ENCODE peak calls at places on chromosome 16, in eight cellular contexts. One of them, this sample, is unnamed. For H3K4me1 and H3K36me3, the result is how much of the 10 kb centered on the place peaks cover.

GRCh38 chr16:55471448-55472097 is 7.4 kb upstream of the MMP2 start:
- DNase-seq in tibial artery: peak
- DNase-seq in uterus: no peak
- DNase-seq in cardiac muscle cell: peak
- DNase-seq in psoas muscle: no peak
- DNase-seq in ascending aorta: peak
- DNase-seq in colonic mucosa: no peak
- DNase-seq in effector memory CD4-positive, alpha-beta T cell: no peak
- DNase-seq in this sample: no peak

GRCh38 chr16:66493490-66494401 is 56.2 kb downstream of the TK2 start:
- DNase-seq in tibial artery: peak
- DNase-seq in uterus: no peak
- DNase-seq in cardiac muscle cell: no peak
- DNase-seq in psoas muscle: no peak
- DNase-seq in ascending aorta: peak
- DNase-seq in colonic mucosa: no peak
- DNase-seq in effector memory CD4-positive, alpha-beta T cell: no peak
- DNase-seq in this sample: no peak

GRCh38 chr16:53132406-53132805 is 77.6 kb downstream of the CHD9 start:
- DNase-seq in tibial artery: no peak
- DNase-seq in uterus: no peak
- DNase-seq in cardiac muscle cell: peak
- DNase-seq in psoas muscle: no peak
- DNase-seq in ascending aorta: no peak
- DNase-seq in colonic mucosa: no peak
- DNase-seq in effector memory CD4-positive, alpha-beta T cell: no peak
- DNase-seq in this sample: no peak

GRCh38 chr16:4450921-4451619 is 23.4 kb downstream of the NMRAL1 start:
- DNase-seq in tibial artery: no peak
- DNase-seq in uterus: no peak
- DNase-seq in cardiac muscle cell: no peak
- DNase-seq in psoas muscle: no peak
- DNase-seq in ascending aorta: no peak
- DNase-seq in colonic mucosa: no peak
- DNase-seq in effector memory CD4-positive, alpha-beta T cell: no peak
- DNase-seq in this sample: no peak

GRCh38 chr16:48903054-48903453 is 293.1 kb upstream of the N4BP1 start:
- DNase-seq in tibial artery: no peak
- DNase-seq in uterus: no peak
- DNase-seq in cardiac muscle cell: no peak
- DNase-seq in psoas muscle: no peak
- DNase-seq in ascending aorta: no peak
- DNase-seq in colonic mucosa: no peak
- DNase-seq in effector memory CD4-positive, alpha-beta T cell: no peak
- DNase-seq in this sample: no peak

GRCh38 chr16:84153660-84154214 is 8.6 kb downstream of the DNAAF1 start:
- DNase-seq in tibial artery: peak
- DNase-seq in uterus: no peak
- DNase-seq in cardiac muscle cell: no peak
- DNase-seq in psoas muscle: no peak
- DNase-seq in ascending aorta: no peak
- DNase-seq in colonic mucosa: no peak
- DNase-seq in effector memory CD4-positive, alpha-beta T cell: no peak
- DNase-seq in this sample: no peak

GRCh38 chr16:62035115-62036092 is 834 bp downstream of the CDH8 start:
- DNase-seq in tibial artery: peak
- DNase-seq in uterus: no peak
- DNase-seq in cardiac muscle cell: no peak
- DNase-seq in psoas muscle: no peak
- DNase-seq in ascending aorta: no peak
- DNase-seq in colonic mucosa: no peak
- DNase-seq in effector memory CD4-positive, alpha-beta T cell: no peak
- DNase-seq in this sample: no peak

GRCh38 chr16:78230832-78231231 is 131.4 kb downstream of the WWOX start:
- DNase-seq in tibial artery: no peak
- DNase-seq in uterus: peak
- DNase-seq in cardiac muscle cell: peak
- DNase-seq in psoas muscle: no peak
- DNase-seq in ascending aorta: no peak
- DNase-seq in colonic mucosa: peak
- DNase-seq in effector memory CD4-positive, alpha-beta T cell: no peak
- DNase-seq in this sample: no peak

GRCh38 chr16:70778901-70779309 is 22.1 kb downstream of the VAC14 start:
- DNase-seq in tibial artery: peak
- DNase-seq in uterus: peak
- DNase-seq in cardiac muscle cell: peak
- DNase-seq in psoas muscle: peak
- DNase-seq in ascending aorta: peak
- DNase-seq in colonic mucosa: peak
- DNase-seq in effector memory CD4-positive, alpha-beta T cell: no peak
- DNase-seq in this sample: peak

GRCh38 chr16:3861808-3862451 is 18.6 kb downstream of the CREBBP start:
- DNase-seq in tibial artery: no peak
- DNase-seq in uterus: no peak
- DNase-seq in cardiac muscle cell: no peak
- DNase-seq in psoas muscle: no peak
- DNase-seq in ascending aorta: no peak
- DNase-seq in colonic mucosa: no peak
- DNase-seq in effector memory CD4-positive, alpha-beta T cell: no peak
- DNase-seq in this sample: no peak

GRCh38 chr16:89738538-89739317 is 17.4 kb downstream of the ZNF276 start:
- DNase-seq in tibial artery: no peak
- DNase-seq in uterus: no peak
- DNase-seq in cardiac muscle cell: no peak
- DNase-seq in psoas muscle: no peak
- DNase-seq in ascending aorta: no peak
- DNase-seq in colonic mucosa: no peak
- DNase-seq in effector memory CD4-positive, alpha-beta T cell: no peak
- DNase-seq in this sample: no peak

GRCh38 chr16:4009177-4009576 is 107.1 kb downstream of the ADCY9 start:
- DNase-seq in tibial artery: no peak
- DNase-seq in uterus: no peak
- DNase-seq in cardiac muscle cell: no peak
- DNase-seq in psoas muscle: no peak
- DNase-seq in ascending aorta: no peak
- DNase-seq in colonic mucosa: no peak
- DNase-seq in effector memory CD4-positive, alpha-beta T cell: no peak
- DNase-seq in this sample: no peak

GRCh38 chr16:48619547-48619946 is 9.6 kb upstream of the N4BP1 start:
- DNase-seq in tibial artery: no peak
- DNase-seq in uterus: no peak
- DNase-seq in cardiac muscle cell: no peak
- DNase-seq in psoas muscle: no peak
- DNase-seq in ascending aorta: no peak
- DNase-seq in colonic mucosa: no peak
- DNase-seq in effector memory CD4-positive, alpha-beta T cell: no peak
- DNase-seq in this sample: no peak

GRCh38 chr16:11613381-11614303 is 26.9 kb upstream of the LITAF start:
- DNase-seq in tibial artery: peak
- DNase-seq in uterus: no peak
- DNase-seq in cardiac muscle cell: no peak
- DNase-seq in psoas muscle: peak
- DNase-seq in ascending aorta: peak
- DNase-seq in colonic mucosa: peak
- DNase-seq in effector memory CD4-positive, alpha-beta T cell: no peak
- DNase-seq in this sample: peak

GRCh38 chr16:77219437-77219836 is 20.2 kb downstream of the SYCE1L start:
- DNase-seq in tibial artery: no peak
- DNase-seq in uterus: no peak
- DNase-seq in cardiac muscle cell: no peak
- DNase-seq in psoas muscle: no peak
- DNase-seq in ascending aorta: no peak
- DNase-seq in colonic mucosa: no peak
- DNase-seq in effector memory CD4-positive, alpha-beta T cell: no peak
- DNase-seq in this sample: no peak

GRCh38 chr16:75476817-75477216 is 12.3 kb upstream of the TMEM170A start:
- DNase-seq in tibial artery: no peak
- DNase-seq in uterus: no peak
- DNase-seq in cardiac muscle cell: no peak
- DNase-seq in psoas muscle: no peak
- DNase-seq in ascending aorta: no peak
- DNase-seq in colonic mucosa: no peak
- DNase-seq in effector memory CD4-positive, alpha-beta T cell: no peak
- DNase-seq in this sample: no peak

GRCh38 chr16:64121473-64121872 is 1000.4 kb downstream of the CDH11 start:
- DNase-seq in tibial artery: no peak
- DNase-seq in uterus: no peak
- DNase-seq in cardiac muscle cell: peak
- DNase-seq in psoas muscle: no peak
- DNase-seq in ascending aorta: no peak
- DNase-seq in colonic mucosa: no peak
- DNase-seq in effector memory CD4-positive, alpha-beta T cell: no peak
- DNase-seq in this sample: no peak

GRCh38 chr16:58638148-58639036 is 8.8 kb upstream of the CNOT1 start:
- DNase-seq in tibial artery: peak
- DNase-seq in uterus: peak
- DNase-seq in cardiac muscle cell: peak
- DNase-seq in psoas muscle: no peak
- DNase-seq in ascending aorta: no peak
- DNase-seq in colonic mucosa: no peak
- DNase-seq in effector memory CD4-positive, alpha-beta T cell: no peak
- DNase-seq in this sample: peak

GRCh38 chr16:56075732-56076131 is 115.6 kb upstream of the GNAO1 start:
- DNase-seq in tibial artery: no peak
- DNase-seq in uterus: no peak
- DNase-seq in cardiac muscle cell: no peak
- DNase-seq in psoas muscle: no peak
- DNase-seq in ascending aorta: no peak
- DNase-seq in colonic mucosa: no peak
- DNase-seq in effector memory CD4-positive, alpha-beta T cell: no peak
- DNase-seq in this sample: no peak

GRCh38 chr16:89257281-89257731 is 39.8 kb downstream of the ZNF778 start:
- DNase-seq in tibial artery: no peak
- DNase-seq in uterus: no peak
- DNase-seq in cardiac muscle cell: peak
- DNase-seq in psoas muscle: no peak
- DNase-seq in ascending aorta: no peak
- DNase-seq in colonic mucosa: no peak
- DNase-seq in effector memory CD4-positive, alpha-beta T cell: no peak
- DNase-seq in this sample: no peak

GRCh38 chr16:23863511-23864422 is 28.0 kb downstream of the PRKCB start:
- DNase-seq in tibial artery: no peak
- DNase-seq in uterus: no peak
- DNase-seq in cardiac muscle cell: no peak
- DNase-seq in psoas muscle: no peak
- DNase-seq in ascending aorta: no peak
- DNase-seq in colonic mucosa: peak
- DNase-seq in effector memory CD4-positive, alpha-beta T cell: no peak
- DNase-seq in this sample: no peak

GRCh38 chr16:1540556-1540855 is 7.0 kb downstream of the TMEM204 start:
- DNase-seq in tibial artery: no peak
- DNase-seq in uterus: no peak
- DNase-seq in cardiac muscle cell: no peak
- DNase-seq in psoas muscle: no peak
- DNase-seq in ascending aorta: no peak
- DNase-seq in colonic mucosa: no peak
- DNase-seq in effector memory CD4-positive, alpha-beta T cell: no peak
- DNase-seq in this sample: no peak

GRCh38 chr16:1542166-1542500 is 8.7 kb downstream of the TMEM204 start:
- DNase-seq in tibial artery: no peak
- DNase-seq in uterus: no peak
- DNase-seq in cardiac muscle cell: no peak
- DNase-seq in psoas muscle: no peak
- DNase-seq in ascending aorta: no peak
- DNase-seq in colonic mucosa: no peak
- DNase-seq in effector memory CD4-positive, alpha-beta T cell: no peak
- DNase-seq in this sample: no peak

GRCh38 chr16:1541293-1542165 is 8.1 kb downstream of the TMEM204 start:
- DNase-seq in tibial artery: no peak
- DNase-seq in uterus: no peak
- DNase-seq in cardiac muscle cell: no peak
- DNase-seq in psoas muscle: no peak
- DNase-seq in ascending aorta: no peak
- DNase-seq in colonic mucosa: no peak
- DNase-seq in effector memory CD4-positive, alpha-beta T cell: no peak
- DNase-seq in this sample: no peak

GRCh38 chr16:1543085-1543896 is 9.8 kb downstream of the TMEM204 start:
- DNase-seq in tibial artery: peak
- DNase-seq in uterus: peak
- DNase-seq in cardiac muscle cell: peak
- DNase-seq in psoas muscle: peak
- DNase-seq in ascending aorta: peak
- DNase-seq in colonic mucosa: peak
- DNase-seq in effector memory CD4-positive, alpha-beta T cell: peak
- DNase-seq in this sample: peak

GRCh38 chr16:1542533-1542932 is 9.1 kb downstream of the TMEM204 start:
- DNase-seq in tibial artery: no peak
- DNase-seq in uterus: no peak
- DNase-seq in cardiac muscle cell: no peak
- DNase-seq in psoas muscle: peak
- DNase-seq in ascending aorta: no peak
- DNase-seq in colonic mucosa: no peak
- DNase-seq in effector memory CD4-positive, alpha-beta T cell: no peak
- DNase-seq in this sample: no peak
- H3K4me1 ChIP-seq in tibial artery: half or more
- H3K4me1 ChIP-seq in uterus: under half
- H3K4me1 ChIP-seq in cardiac muscle cell: under half
- H3K4me1 ChIP-seq in psoas muscle: under half
- H3K4me1 ChIP-seq in ascending aorta: under half
- H3K4me1 ChIP-seq in colonic mucosa: under half
- H3K4me1 ChIP-seq in effector memory CD4-positive, alpha-beta T cell: half or more
- H3K4me1 ChIP-seq in this sample: half or more

DNA sequence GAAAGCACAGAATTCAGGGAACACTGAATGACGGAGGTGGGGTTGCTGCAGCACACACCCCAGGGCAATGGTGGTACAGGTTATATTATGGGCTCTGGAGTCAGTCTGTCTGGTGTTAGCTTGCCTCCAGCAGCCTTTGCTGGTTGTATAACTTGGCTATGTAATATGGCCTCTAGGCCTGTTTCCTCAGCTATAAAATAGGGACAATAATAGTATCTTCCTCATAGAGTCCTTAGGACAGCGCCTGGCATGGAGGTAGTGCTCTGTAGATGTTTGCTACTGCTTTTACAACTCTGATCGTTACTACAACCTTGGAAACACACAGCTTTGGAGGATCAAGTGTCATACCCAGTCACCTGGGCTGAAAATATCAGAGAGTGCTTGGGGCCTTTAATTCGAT is 31.5 kb downstream of the GTF3C1 start:
- DNase-seq in tibial artery: no peak
- DNase-seq in uterus: no peak
- DNase-seq in cardiac muscle cell: no peak
- DNase-seq in psoas muscle: no peak
- DNase-seq in ascending aorta: no peak
- DNase-seq in colonic mucosa: no peak
- DNase-seq in effector memory CD4-positive, alpha-beta T cell: no peak
- DNase-seq in this sample: no peak
- H3K36me3 ChIP-seq in tibial artery: half or more
- H3K36me3 ChIP-seq in uterus: under half
- H3K36me3 ChIP-seq in cardiac muscle cell: under half
- H3K36me3 ChIP-seq in psoas muscle: under half
- H3K36me3 ChIP-seq in ascending aorta: half or more
- H3K36me3 ChIP-seq in colonic mucosa: under half
- H3K36me3 ChIP-seq in effector memory CD4-positive, alpha-beta T cell: under half
- H3K36me3 ChIP-seq in this sample: under half

GRCh38 chr16:57606147-57606846 is 22.1 kb upstream of the ADGRG1 start:
- DNase-seq in tibial artery: peak
- DNase-seq in uterus: no peak
- DNase-seq in cardiac muscle cell: no peak
- DNase-seq in psoas muscle: no peak
- DNase-seq in ascending aorta: peak
- DNase-seq in colonic mucosa: no peak
- DNase-seq in effector memory CD4-positive, alpha-beta T cell: no peak
- DNase-seq in this sample: no peak
- H3K4me1 ChIP-seq in tibial artery: under half
- H3K4me1 ChIP-seq in uterus: under half
- H3K4me1 ChIP-seq in cardiac muscle cell: under half
- H3K4me1 ChIP-seq in psoas muscle: under half
- H3K4me1 ChIP-seq in ascending aorta: under half
- H3K4me1 ChIP-seq in colonic mucosa: under half
- H3K4me1 ChIP-seq in effector memory CD4-positive, alpha-beta T cell: under half
- H3K4me1 ChIP-seq in this sample: under half

GRCh38 chr16:27347930-27348685 is 34.3 kb downstream of the IL4R start:
- DNase-seq in tibial artery: no peak
- DNase-seq in uterus: no peak
- DNase-seq in cardiac muscle cell: no peak
- DNase-seq in psoas muscle: no peak
- DNase-seq in ascending aorta: no peak
- DNase-seq in colonic mucosa: no peak
- DNase-seq in effector memory CD4-positive, alpha-beta T cell: no peak
- DNase-seq in this sample: no peak
- H3K36me3 ChIP-seq in tibial artery: half or more
- H3K36me3 ChIP-seq in uterus: under half
- H3K36me3 ChIP-seq in cardiac muscle cell: under half
- H3K36me3 ChIP-seq in psoas muscle: under half
- H3K36me3 ChIP-seq in ascending aorta: half or more
- H3K36me3 ChIP-seq in colonic mucosa: under half
- H3K36me3 ChIP-seq in effector memory CD4-positive, alpha-beta T cell: half or more
- H3K36me3 ChIP-seq in this sample: half or more